ENCODE peak calls at places on chromosomes 3 and 15, in seven cellular contexts. H is sigmoid colon, J is transverse colon, B is stomach, E is H1, A is breast epithelium, P is SK-N-SH. D is an unnamed sample.

GRCh38 chr3:154095832-154096421 is 25.3 kb upstream of the ARHGEF26 start:
- DNase-seq in H (no peak), J (no peak), B (no peak), E (no peak), A (no peak), P (no peak), D (no peak)

GRCh38 chr15:67240235-67241131 is 14.0 kb downstream of the AAGAB start:
- DNase-seq in H (no peak), J (peak; percentile 41), B (peak; percentile 43), E (no peak), A (no peak), P (peak; percentile 57), D (no peak)

GRCh38 chr15:42011074-42011473 is 9.8 kb downstream of the PLA2G4E start:
- DNase-seq in H (no peak), J (no peak), B (no peak), E (no peak), A (no peak), P (no peak), D (no peak)

GRCh38 chr15:28917791-28918140 is 32.0 kb downstream of the APBA2 start:
- DNase-seq in H (no peak), J (no peak), B (no peak), E (no peak), A (no peak), P (no peak), D (no peak)

GRCh38 chr3:14438929-14439328 is 36.5 kb downstream of the SLC6A6 start:
- DNase-seq in H (no peak), J (no peak), B (no peak), E (no peak), A (no peak), P (no peak), D (no peak)

GRCh38 chr3:63862804-63863149 is 828 bp downstream of the THOC7 start:
- DNase-seq in H (no peak), J (no peak), B (no peak), E (no peak), A (no peak), P (no peak), D (no peak)

GRCh38 chr15:39695793-39696192 is 86.8 kb downstream of the FSIP1 start:
- DNase-seq in H (no peak), J (no peak), B (no peak), E (no peak), A (no peak), P (no peak), D (no peak)

GRCh38 chr3:14858105-14858504 is 39.3 kb downstream of the FGD5 start:
- DNase-seq in H (no peak), J (no peak), B (no peak), E (no peak), A (no peak), P (no peak), D (no peak)

GRCh38 chr3:125132815-125133214 is 77.0 kb upstream of the HEG1 start:
- DNase-seq in H (no peak), J (no peak), B (no peak), E (no peak), A (no peak), P (no peak), D (no peak)

GRCh38 chr3:112948346-112948838 is 26.5 kb downstream of the CD200R1 start:
- DNase-seq in H (no peak), J (no peak), B (no peak), E (no peak), A (no peak), P (no peak), D (no peak)

GRCh38 chr3:140494970-140495369 is 182.9 kb upstream of the TRIM42 start:
- DNase-seq in H (no peak), J (no peak), B (no peak), E (no peak), A (no peak), P (no peak), D (no peak)

GRCh38 chr3:55749036-55749435 is 261.9 kb upstream of the WNT5A start:
- DNase-seq in H (no peak), J (no peak), B (no peak), E (no peak), A (no peak), P (no peak), D (no peak)

GRCh38 chr3:106862067-106862466 is 515.2 kb upstream of the CCDC54 start:
- DNase-seq in H (no peak), J (no peak), B (no peak), E (no peak), A (no peak), P (no peak), D (no peak)

GRCh38 chr3:15716178-15716577 is 81.6 kb downstream of the ANKRD28 start:
- DNase-seq in H (no peak), J (no peak), B (no peak), E (no peak), A (no peak), P (no peak), D (no peak)

GRCh38 chr15:69537085-69537484 is 84.5 kb downstream of the RPLP1 start:
- DNase-seq in H (no peak), J (no peak), B (no peak), E (no peak), A (no peak), P (no peak), D (no peak)

GRCh38 chr3:173743512-173743911 is 346.0 kb downstream of the NLGN1 start:
- DNase-seq in H (no peak), J (no peak), B (no peak), E (no peak), A (no peak), P (no peak), D (no peak)

GRCh38 chr3:195803309-195803908 is 8.3 kb downstream of the MUC4 start:
- DNase-seq in H (peak; percentile 84), J (no peak), B (no peak), E (no peak), A (no peak), P (no peak), D (no peak)

GRCh38 chr3:29281265-29282228 is 676 bp downstream of the RBMS3 start:
- DNase-seq in H (peak; percentile 69), J (no peak), B (no peak), E (no peak), A (no peak), P (peak; percentile 15), D (no peak)

GRCh38 chr3:52289338-52289746 is 1.7 kb downstream of the GLYCTK start:
- DNase-seq in H (peak; percentile 40), J (peak; percentile 41), B (peak; percentile 61), E (no peak), A (no peak), P (no peak), D (no peak)

GRCh38 chr3:74542441-74542840 is 72.0 kb downstream of the CNTN3 start:
- DNase-seq in H (no peak), J (no peak), B (no peak), E (no peak), A (no peak), P (no peak), D (no peak)
- TF ChIP-seq POLR2AphosphoS5 in H (no peak), J (no peak), B (no peak), E (no peak), A (no peak), P (no peak), D (no peak)

GRCh38 chr15:65411470-65412071 is 11.2 kb downstream of the IGDCC4 start:
- DNase-seq in H (no peak), J (no peak), B (no peak), E (no peak), A (no peak), P (no peak), D (no peak)

GRCh38 chr15:65413051-65413759 is 9.5 kb downstream of the IGDCC4 start:
- DNase-seq in H (no peak), J (no peak), B (no peak), E (no peak), A (no peak), P (no peak), D (no peak)

GRCh38 chr15:65410972-65411371 is 11.8 kb downstream of the IGDCC4 start:
- DNase-seq in H (no peak), J (no peak), B (no peak), E (no peak), A (no peak), P (no peak), D (no peak)

GRCh38 chr15:65413760-65414144 is 9.0 kb downstream of the IGDCC4 start:
- DNase-seq in H (no peak), J (no peak), B (no peak), E (no peak), A (no peak), P (no peak), D (no peak)

DNA sequence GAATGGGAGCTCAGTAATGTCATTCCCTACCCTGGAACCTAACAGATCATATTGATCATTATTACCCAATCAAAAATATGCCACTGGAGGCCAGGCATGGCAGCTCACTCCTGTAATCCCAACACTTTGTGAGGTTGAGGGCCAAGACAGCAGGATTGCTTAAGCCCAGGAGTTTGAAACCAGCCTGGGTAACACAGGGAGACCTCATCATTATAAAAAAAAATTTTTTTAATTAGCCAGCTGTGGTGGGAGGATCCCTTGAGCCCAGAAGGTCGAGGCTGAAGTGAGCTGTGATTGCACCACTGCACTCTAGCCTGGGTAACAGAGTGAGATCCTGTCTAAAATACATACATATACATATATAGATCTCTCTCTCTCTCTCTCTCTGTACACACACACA is 10.2 kb downstream of the IGDCC4 start:
- DNase-seq in H (no peak), J (no peak), B (no peak), E (no peak), A (no peak), P (no peak), D (no peak)
- H3K4me1 ChIP-seq in H (peaks cover 5% of the 10 kb centered on the region), J (peaks cover 9% of the 10 kb centered on the region), B (peaks cover 9% of the 10 kb centered on the region), E (peaks cover 44% of the 10 kb centered on the region), A (no peaks in the 10 kb centered on the region), P (no peaks in the 10 kb centered on the region), D (no peaks in the 10 kb centered on the region)

DNA sequence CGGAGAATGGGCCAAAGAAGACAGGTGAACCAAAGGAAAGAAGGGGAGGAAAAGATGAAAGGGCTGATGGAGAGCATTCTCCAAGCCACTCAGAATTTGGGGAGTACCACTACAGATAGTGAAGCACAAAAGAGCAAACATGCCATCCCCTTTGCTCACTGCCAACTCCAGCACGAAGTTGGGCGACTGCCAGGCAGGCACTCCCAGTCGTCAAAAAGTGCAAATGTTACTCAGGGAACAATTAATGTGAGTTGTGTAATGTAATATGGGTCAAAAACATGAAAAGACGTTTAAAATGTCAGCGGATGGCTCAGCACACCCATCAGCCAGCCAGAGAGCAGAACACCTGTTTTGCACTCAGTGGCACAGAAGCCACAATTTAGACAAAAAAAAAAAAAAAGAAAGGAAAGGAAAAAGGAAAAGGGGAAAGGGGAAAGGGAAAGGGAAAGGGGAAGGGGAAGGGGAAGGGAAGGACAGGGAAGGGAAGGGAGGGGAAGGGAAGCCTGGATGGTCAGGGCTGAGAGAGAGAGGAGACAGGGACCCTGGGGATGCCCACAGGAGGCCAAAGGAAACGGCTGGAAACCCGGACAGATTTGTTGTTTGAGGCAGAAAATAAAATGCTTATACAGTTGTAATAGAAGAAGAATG is 82.7 kb downstream of the COL8A1 start:
- DNase-seq in H (no peak), J (peak; percentile 18), B (no peak), E (no peak), A (no peak), P (no peak), D (no peak)
- TF ChIP-seq POLR2AphosphoS5 in H (no peak), J (no peak), B (no peak), E (no peak), A (no peak), P (no peak), D (no peak)

DNA sequence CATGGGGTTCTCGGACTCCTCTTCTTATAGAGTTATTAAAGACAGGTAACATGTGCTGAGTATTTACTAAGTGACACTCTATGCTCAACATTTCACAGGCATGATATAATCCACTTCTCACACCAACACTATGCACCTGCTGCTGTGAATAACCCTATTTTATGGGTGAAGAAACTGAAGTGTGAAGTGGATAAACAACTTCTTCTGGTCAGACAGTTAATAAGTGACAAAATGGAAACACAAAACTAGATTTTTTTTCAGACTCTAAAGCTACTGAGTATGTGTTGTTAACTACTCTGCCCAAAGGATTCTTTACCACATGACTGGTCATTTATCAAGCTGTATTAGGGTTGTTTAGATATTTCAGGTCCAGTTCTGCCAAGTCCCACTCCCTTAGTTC is 403.5 kb downstream of the DIPK2A start:
- DNase-seq in H (no peak), J (no peak), B (no peak), E (no peak), A (no peak), P (no peak), D (no peak)
- H3K4me1 ChIP-seq in H (peaks cover 3% of the 10 kb centered on the region), J (no peaks in the 10 kb centered on the region), B (no peaks in the 10 kb centered on the region), E (no peaks in the 10 kb centered on the region), A (no peaks in the 10 kb centered on the region), P (no peaks in the 10 kb centered on the region), D (no peaks in the 10 kb centered on the region)